ENCODE peak calls at places on chromosomes 3 and 15, in ten cellular contexts. N is MM.1S, C is IMR-90, D is fibroblast of lung, H is H9, X is K562, W is endothelial cell of umbilical vein, O is HCT116, S is SK-N-SH, B is PC-3. P is an unnamed sample.

GRCh38 chr3:43872301-43872700 is 181.6 kb downstream of the ABHD5 start:
- DNase-seq in N (no peak), C (peak; percentile 91), D (peak; percentile 60), H (peak; percentile 27), X (no peak), W (peak; percentile 84), O (no peak), S (peak; percentile 67), B (peak; percentile 90), P (no peak)

GRCh38 chr15:29114277-29115092 is 155.1 kb downstream of the NSMCE3 start:
- DNase-seq in N (no peak), C (no peak), D (no peak), H (no peak), X (no peak), W (no peak), O (no peak), S (no peak), B (no peak), P (peak; percentile 33)

GRCh38 chr3:108297636-108298035 is 1.3 kb downstream of the HHLA2 start:
- DNase-seq in N (no peak), C (no peak), D (no peak), H (no peak), X (no peak), W (no peak), O (no peak), S (no peak), B (no peak), P (peak; percentile 11)

GRCh38 chr15:73346735-73347312 is 21.9 kb downstream of the HCN4 start:
- DNase-seq in N (peak; percentile 71), C (peak; percentile 20), D (peak; percentile 9), H (peak; percentile 81), X (peak; percentile 61), W (peak; percentile 21), O (peak; percentile 13), S (no peak), B (peak; percentile 73), P (peak; percentile 90)

GRCh38 chr15:47784820-47785219 is 67.5 kb downstream of the SEMA6D start:
- DNase-seq in N (no peak), C (no peak), D (no peak), H (no peak), X (no peak), W (no peak), O (no peak), S (no peak), B (no peak), P (no peak)

GRCh38 chr3:28467414-28467813 is 118.8 kb upstream of the AZI2 start:
- DNase-seq in N (no peak), C (no peak), D (no peak), H (no peak), X (no peak), W (no peak), O (no peak), S (no peak), B (peak; percentile 22), P (no peak)

GRCh38 chr3:4820296-4821121 is 158.7 kb upstream of the BHLHE40 start:
- DNase-seq in N (no peak), C (no peak), D (no peak), H (no peak), X (no peak), W (no peak), O (no peak), S (no peak), B (no peak), P (no peak)

GRCh38 chr3:144622845-144623244 is 651.2 kb downstream of the DIPK2A start:
- DNase-seq in N (no peak), C (no peak), D (no peak), H (no peak), X (no peak), W (no peak), O (no peak), S (no peak), B (no peak), P (no peak)

GRCh38 chr3:100634493-100635272 is 25.3 kb downstream of the ADGRG7 start:
- DNase-seq in N (peak; percentile 44), C (peak; percentile 6), D (peak; percentile 17), H (no peak), X (peak; percentile 60), W (peak; percentile 40), O (peak; percentile 31), S (no peak), B (peak; percentile 62), P (peak; percentile 10)

GRCh38 chr15:66800584-66801235 is 98.7 kb downstream of the SMAD6 start:
- DNase-seq in N (no peak), C (no peak), D (no peak), H (no peak), X (no peak), W (no peak), O (no peak), S (no peak), B (no peak), P (no peak)
- H3K9ac ChIP-seq in N (no peak overlapping the region), C (no peak overlapping the region), D (no peak overlapping the region), H (no peak overlapping the region), X (no peak overlapping the region), W (no peak overlapping the region), O (no peak overlapping the region), S (no peak overlapping the region), B (no peak overlapping the region), P (no peak overlapping the region)

GRCh38 chr3:155861476-155862183 is 7.4 kb upstream of the SLC33A1 start:
- DNase-seq in N (no peak), C (peak; percentile 8), D (no peak), H (no peak), X (no peak), W (no peak), O (no peak), S (no peak), B (peak; percentile 70), P (no peak)

GRCh38 chr3:155854147-155854940 is at the start of gene SLC33A1:
- DNase-seq in N (peak; percentile 100), C (peak; percentile 99), D (peak; percentile 100), H (peak; percentile 100), X (peak; percentile 100), W (peak; percentile 100), O (peak; percentile 99), S (peak; percentile 95), B (peak; percentile 99), P (peak; percentile 98)

DNA sequence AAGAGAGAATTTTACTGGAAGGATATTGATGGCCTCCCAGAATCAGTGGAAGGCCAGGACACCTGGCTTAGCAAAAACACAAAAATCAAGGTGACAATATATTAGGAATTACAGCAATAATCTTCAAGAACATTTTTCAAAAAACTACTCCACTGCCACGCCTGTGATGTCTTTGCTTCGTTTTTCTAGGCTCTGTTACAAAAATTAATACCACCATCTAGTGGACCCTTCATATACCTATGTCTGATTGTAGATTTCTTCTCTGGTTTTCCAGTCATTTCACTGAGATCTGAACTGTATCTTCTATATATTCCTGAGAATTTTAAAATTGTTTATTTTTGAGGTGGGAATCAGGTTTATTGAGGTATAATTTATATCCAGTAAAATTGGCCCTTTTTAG is 5.6 kb upstream of the SLC33A1 start:
- DNase-seq in N (peak; percentile 46), C (peak; percentile 18), D (peak; percentile 38), H (no peak), X (peak; percentile 42), W (peak; percentile 38), O (no peak), S (peak; percentile 36), B (peak; percentile 42), P (no peak)
- TF ChIP-seq CTCF in N (peak; percentile 57), C (peak; percentile 40), D (no peak), H (peak; percentile 12), X (peak; percentile 30), W (peak; percentile 3), O (peak; percentile 38), S (peak; percentile 52), B (peak; percentile 58), P (no peak)

GRCh38 chr3:178443634-178444033 is 92.6 kb upstream of the KCNMB2 start:
- DNase-seq in N (peak; percentile 61), C (no peak), D (peak; percentile 50), H (no peak), X (no peak), W (peak; percentile 34), O (no peak), S (no peak), B (peak; percentile 13), P (no peak)

GRCh38 chr3:178444416-178444815 is 91.8 kb upstream of the KCNMB2 start:
- DNase-seq in N (no peak), C (no peak), D (no peak), H (no peak), X (no peak), W (no peak), O (no peak), S (no peak), B (no peak), P (no peak)

GRCh38 chr3:178436773-178437172 is 99.5 kb upstream of the KCNMB2 start:
- DNase-seq in N (peak; percentile 85), C (peak; percentile 55), D (peak; percentile 73), H (no peak), X (peak; percentile 24), W (peak; percentile 44), O (peak; percentile 16), S (peak; percentile 55), B (peak; percentile 60), P (peak; percentile 37)

GRCh38 chr3:178435575-178435974 is 100.7 kb upstream of the KCNMB2 start:
- DNase-seq in N (no peak), C (no peak), D (no peak), H (no peak), X (no peak), W (no peak), O (no peak), S (no peak), B (no peak), P (no peak)

DNA sequence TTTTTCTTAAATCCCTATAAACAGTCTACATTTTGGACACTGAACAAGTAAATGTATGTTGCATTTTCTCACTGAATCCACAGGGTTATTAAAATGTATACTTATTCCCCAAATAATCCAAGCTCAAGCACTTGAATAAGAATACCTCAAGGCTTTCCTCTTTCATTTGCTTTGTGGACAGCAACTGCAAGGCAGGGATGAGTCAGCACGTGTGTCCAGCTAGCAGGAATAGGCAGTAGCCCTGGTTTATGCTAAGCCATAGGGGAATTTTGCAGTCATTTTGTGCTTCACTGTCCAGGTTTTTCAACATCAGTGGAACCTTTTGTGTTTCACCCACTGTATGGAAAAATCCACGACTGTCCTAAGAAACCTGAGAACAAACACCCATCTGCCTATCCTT is 96.7 kb upstream of the KCNMB2 start:
- DNase-seq in N (no peak), C (peak; percentile 74), D (peak; percentile 62), H (no peak), X (peak; percentile 20), W (peak; percentile 16), O (no peak), S (no peak), B (peak; percentile 54), P (peak; percentile 8)
- H3K9ac ChIP-seq in N (no peak overlapping the region), C (no peak overlapping the region), D (no peak overlapping the region), H (no peak overlapping the region), X (no peak overlapping the region), W (no peak overlapping the region), O (no peak overlapping the region), S (no peak overlapping the region), B (no peak overlapping the region), P (no peak overlapping the region)

DNA sequence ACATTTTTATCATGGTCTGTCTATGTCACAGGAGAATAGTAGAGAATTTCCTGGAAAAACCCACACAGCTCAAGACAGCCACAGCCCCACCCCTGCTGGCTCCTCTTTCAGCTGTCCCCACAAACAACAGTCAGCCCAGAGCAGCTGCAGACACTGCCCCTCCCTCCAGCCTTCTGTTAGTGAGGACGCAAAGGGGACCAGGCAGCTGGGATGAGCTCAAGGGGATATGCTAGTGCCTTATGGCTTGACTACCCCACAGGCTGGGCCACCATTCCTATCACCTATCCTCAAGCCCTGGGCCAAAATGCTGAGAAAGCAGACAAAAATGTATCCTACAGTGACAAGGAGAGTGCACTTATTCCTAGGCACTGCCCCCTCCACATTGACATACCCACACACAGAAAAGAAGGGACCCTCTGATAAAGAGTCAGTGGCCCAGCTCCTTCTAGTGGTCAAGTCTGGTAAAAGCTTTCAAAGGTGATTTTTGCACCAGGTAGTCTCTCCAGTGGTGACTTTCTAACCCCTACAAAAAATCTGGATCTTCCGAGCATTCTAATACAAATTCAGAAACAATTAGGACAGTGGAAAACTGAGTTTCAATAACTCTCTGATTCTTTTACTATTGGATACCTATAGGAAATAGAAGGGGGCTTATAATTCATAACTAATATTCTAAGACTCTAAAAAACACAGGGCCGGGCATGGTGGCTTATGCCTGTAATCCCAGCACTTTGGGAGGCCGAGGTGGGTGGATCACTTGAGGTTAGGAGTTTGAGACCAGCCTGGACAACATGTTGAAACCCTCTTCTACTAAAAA is 3.0 kb upstream of the MAP1A start:
- DNase-seq in N (peak; percentile 18), C (peak; percentile 49), D (peak; percentile 33), H (peak; percentile 67), X (peak; percentile 91), W (peak; percentile 30), O (no peak), S (peak; percentile 57), B (peak; percentile 41), P (peak; percentile 69)
- TF ChIP-seq CTCF in N (peak; percentile 69), C (peak; percentile 59), D (peak; percentile 66), H (peak; percentile 83), X (peak; percentile 68), W (peak; percentile 55), O (peak; percentile 72), S (peak; percentile 71), B (peak; percentile 79), P (peak; percentile 79)